ENCODE peak calls at places on chromosomes 6 and 20, in eight cellular contexts. One of them, this sample, is unnamed.

GRCh38 chr20:17709361-17710293 is 9.9 kb downstream of the BANF2 start:
- DNase-seq in esophagus squamous epithelium: no peak
- DNase-seq in choroid plexus epithelial cell: no peak
- DNase-seq in AG04449: no peak
- DNase-seq in lung: no peak
- DNase-seq in PC-3: no peak
- DNase-seq in mesothelial cell of epicardium: no peak
- DNase-seq in PC-9: no peak
- DNase-seq in this sample: no peak

GRCh38 chr6:71082033-71082620 is 125.3 kb upstream of the B3GAT2 start:
- DNase-seq in mesothelial cell of epicardium: no peak
- DNase-seq in choroid plexus epithelial cell: peak
- DNase-seq in esophagus squamous epithelium: no peak
- DNase-seq in PC-3: no peak
- DNase-seq in lung: no peak
- DNase-seq in PC-9: no peak
- DNase-seq in AG04449: no peak
- DNase-seq in this sample: peak

GRCh38 chr6:142613981-142614380 is 312.2 kb downstream of the ADGRG6 start:
- DNase-seq in mesothelial cell of epicardium: no peak
- DNase-seq in PC-9: no peak
- DNase-seq in esophagus squamous epithelium: no peak
- DNase-seq in lung: no peak
- DNase-seq in AG04449: no peak
- DNase-seq in choroid plexus epithelial cell: no peak
- DNase-seq in PC-3: peak
- DNase-seq in this sample: no peak

GRCh38 chr6:111972714-111973678 is 80.9 kb upstream of the CCN6 start:
- DNase-seq in AG04449: peak
- DNase-seq in lung: peak
- DNase-seq in choroid plexus epithelial cell: peak
- DNase-seq in esophagus squamous epithelium: no peak
- DNase-seq in PC-3: peak
- DNase-seq in PC-9: peak
- DNase-seq in mesothelial cell of epicardium: no peak
- DNase-seq in this sample: peak

GRCh38 chr20:38420232-38421085 is 14.7 kb downstream of the SNHG17 start:
- DNase-seq in lung: no peak
- DNase-seq in AG04449: no peak
- DNase-seq in PC-3: no peak
- DNase-seq in esophagus squamous epithelium: no peak
- DNase-seq in mesothelial cell of epicardium: no peak
- DNase-seq in PC-9: no peak
- DNase-seq in choroid plexus epithelial cell: no peak
- DNase-seq in this sample: no peak

GRCh38 chr6:113632220-113632864 is 224.8 kb upstream of the MARCKS start:
- DNase-seq in PC-9: peak
- DNase-seq in lung: peak
- DNase-seq in PC-3: peak
- DNase-seq in AG04449: peak
- DNase-seq in esophagus squamous epithelium: no peak
- DNase-seq in mesothelial cell of epicardium: no peak
- DNase-seq in choroid plexus epithelial cell: peak
- DNase-seq in this sample: peak

GRCh38 chr6:15629487-15629886 is 33.3 kb downstream of the DTNBP1 start:
- DNase-seq in PC-9: no peak
- DNase-seq in choroid plexus epithelial cell: no peak
- DNase-seq in AG04449: no peak
- DNase-seq in lung: no peak
- DNase-seq in esophagus squamous epithelium: no peak
- DNase-seq in mesothelial cell of epicardium: no peak
- DNase-seq in PC-3: no peak
- DNase-seq in this sample: no peak

GRCh38 chr20:6184086-6184485 is 61.3 kb upstream of the FERMT1 start:
- DNase-seq in choroid plexus epithelial cell: no peak
- DNase-seq in PC-9: no peak
- DNase-seq in AG04449: no peak
- DNase-seq in PC-3: peak
- DNase-seq in mesothelial cell of epicardium: no peak
- DNase-seq in esophagus squamous epithelium: no peak
- DNase-seq in lung: no peak
- DNase-seq in this sample: no peak

GRCh38 chr6:105359419-105360366 is 43.2 kb downstream of the PREP start:
- DNase-seq in AG04449: peak
- DNase-seq in choroid plexus epithelial cell: peak
- DNase-seq in PC-3: peak
- DNase-seq in esophagus squamous epithelium: no peak
- DNase-seq in lung: no peak
- DNase-seq in PC-9: peak
- DNase-seq in mesothelial cell of epicardium: no peak
- DNase-seq in this sample: peak

GRCh38 chr6:47092249-47092648 is 50.1 kb upstream of the ADGRF1 start:
- DNase-seq in PC-9: no peak
- DNase-seq in lung: no peak
- DNase-seq in PC-3: no peak
- DNase-seq in choroid plexus epithelial cell: no peak
- DNase-seq in mesothelial cell of epicardium: no peak
- DNase-seq in esophagus squamous epithelium: no peak
- DNase-seq in AG04449: no peak
- DNase-seq in this sample: no peak

GRCh38 chr6:13575377-13575775 is 975 bp downstream of the SIRT5 start:
- DNase-seq in choroid plexus epithelial cell: no peak
- DNase-seq in mesothelial cell of epicardium: no peak
- DNase-seq in PC-3: no peak
- DNase-seq in PC-9: no peak
- DNase-seq in esophagus squamous epithelium: no peak
- DNase-seq in lung: no peak
- DNase-seq in AG04449: no peak
- DNase-seq in this sample: no peak
- TF ChIP-seq CTCF in choroid plexus epithelial cell: peak
- TF ChIP-seq CTCF in mesothelial cell of epicardium: peak
- TF ChIP-seq CTCF in PC-3: peak
- TF ChIP-seq CTCF in PC-9: peak
- TF ChIP-seq CTCF in esophagus squamous epithelium: peak
- TF ChIP-seq CTCF in lung: no peak
- TF ChIP-seq CTCF in AG04449: peak
- TF ChIP-seq CTCF in this sample: peak

GRCh38 chr6:1477432-1478090 is 88.2 kb downstream of the FOXF2 start:
- DNase-seq in lung: no peak
- DNase-seq in PC-9: peak
- DNase-seq in PC-3: peak
- DNase-seq in choroid plexus epithelial cell: peak
- DNase-seq in esophagus squamous epithelium: no peak
- DNase-seq in mesothelial cell of epicardium: no peak
- DNase-seq in AG04449: no peak
- DNase-seq in this sample: peak
- TF ChIP-seq CTCF in lung: no peak
- TF ChIP-seq CTCF in PC-9: no peak
- TF ChIP-seq CTCF in PC-3: peak
- TF ChIP-seq CTCF in choroid plexus epithelial cell: peak
- TF ChIP-seq CTCF in esophagus squamous epithelium: no peak
- TF ChIP-seq CTCF in mesothelial cell of epicardium: no peak
- TF ChIP-seq CTCF in AG04449: no peak
- TF ChIP-seq CTCF in this sample: peak

DNA sequence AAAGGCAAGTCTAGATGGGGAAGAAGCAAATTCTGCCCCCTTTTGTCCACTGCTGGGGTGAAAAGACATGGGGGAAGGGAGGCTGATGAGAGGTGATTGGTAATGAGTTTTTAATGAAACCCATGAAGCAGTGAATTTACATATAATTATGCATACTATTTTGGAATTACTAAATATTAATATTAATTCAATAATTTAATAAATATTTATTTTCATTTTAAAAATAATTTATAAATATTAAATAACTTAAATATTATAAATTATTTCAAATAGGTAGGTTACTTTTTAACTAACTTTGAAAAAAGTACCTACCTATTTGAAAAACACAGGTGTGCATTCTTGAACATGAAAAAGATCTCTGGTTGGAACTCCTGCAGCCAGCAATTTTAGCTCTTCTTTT is 138.1 kb upstream of the GPR6 start:
- DNase-seq in PC-3: no peak
- DNase-seq in mesothelial cell of epicardium: no peak
- DNase-seq in lung: no peak
- DNase-seq in AG04449: no peak
- DNase-seq in esophagus squamous epithelium: no peak
- DNase-seq in PC-9: no peak
- DNase-seq in choroid plexus epithelial cell: no peak
- DNase-seq in this sample: no peak
- TF ChIP-seq CTCF in PC-3: no peak
- TF ChIP-seq CTCF in mesothelial cell of epicardium: no peak
- TF ChIP-seq CTCF in lung: no peak
- TF ChIP-seq CTCF in AG04449: no peak
- TF ChIP-seq CTCF in esophagus squamous epithelium: no peak
- TF ChIP-seq CTCF in PC-9: no peak
- TF ChIP-seq CTCF in choroid plexus epithelial cell: no peak
- TF ChIP-seq CTCF in this sample: no peak

DNA sequence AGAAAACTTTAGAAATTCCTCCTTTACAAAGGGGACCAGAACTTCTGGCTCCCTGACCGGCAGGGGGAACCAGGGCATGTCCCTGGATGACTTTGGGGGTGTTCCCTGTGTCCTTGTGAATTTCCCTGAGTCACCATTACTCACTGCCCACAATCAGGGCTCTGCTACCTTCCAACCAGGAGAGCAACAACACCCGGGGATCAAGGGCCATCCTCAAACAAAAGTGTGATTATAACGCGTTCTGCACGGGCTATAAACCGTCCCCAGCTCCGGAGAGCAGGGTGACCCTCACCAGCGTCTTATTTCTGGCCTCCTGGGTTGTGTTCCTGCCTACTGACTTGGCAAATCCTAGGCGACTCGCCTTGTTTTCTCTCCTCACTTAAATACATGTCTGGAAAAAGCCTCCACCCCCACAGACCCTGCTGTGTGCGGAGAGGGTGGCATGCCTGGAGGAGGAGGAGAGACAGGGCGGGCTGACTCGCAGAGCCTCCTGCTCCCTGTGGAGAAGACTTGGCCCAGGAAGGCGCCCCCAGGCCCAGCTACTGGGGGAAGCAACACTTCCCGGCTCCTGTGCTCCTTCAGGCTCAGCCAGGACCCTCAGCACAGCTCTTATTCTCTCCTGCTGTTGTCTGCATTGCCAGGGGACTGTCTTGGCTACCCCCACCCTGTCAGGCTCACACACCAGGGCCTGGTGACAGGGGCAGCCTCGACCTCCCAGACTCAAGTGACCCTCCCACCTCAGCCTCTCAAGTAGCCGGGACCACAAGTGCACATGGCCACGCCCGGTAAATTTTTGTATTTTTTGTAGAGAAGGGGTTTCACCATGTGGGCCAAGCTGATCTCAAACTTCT is 54.1 kb downstream of the FGD2 start:
- DNase-seq in mesothelial cell of epicardium: no peak
- DNase-seq in lung: peak
- DNase-seq in PC-9: peak
- DNase-seq in PC-3: peak
- DNase-seq in AG04449: peak
- DNase-seq in esophagus squamous epithelium: no peak
- DNase-seq in choroid plexus epithelial cell: peak
- DNase-seq in this sample: peak
- TF ChIP-seq CTCF in mesothelial cell of epicardium: no peak
- TF ChIP-seq CTCF in lung: no peak
- TF ChIP-seq CTCF in PC-9: peak
- TF ChIP-seq CTCF in PC-3: peak
- TF ChIP-seq CTCF in AG04449: peak
- TF ChIP-seq CTCF in esophagus squamous epithelium: peak
- TF ChIP-seq CTCF in choroid plexus epithelial cell: peak
- TF ChIP-seq CTCF in this sample: peak

GRCh38 chr6:136964368-136964767 is 42.3 kb downstream of the SLC35D3 start:
- DNase-seq in PC-9: no peak
- DNase-seq in choroid plexus epithelial cell: no peak
- DNase-seq in mesothelial cell of epicardium: no peak
- DNase-seq in esophagus squamous epithelium: no peak
- DNase-seq in PC-3: no peak
- DNase-seq in AG04449: no peak
- DNase-seq in lung: no peak
- DNase-seq in this sample: no peak

GRCh38 chr6:136962661-136963060 is 40.6 kb downstream of the SLC35D3 start:
- DNase-seq in choroid plexus epithelial cell: no peak
- DNase-seq in lung: no peak
- DNase-seq in esophagus squamous epithelium: no peak
- DNase-seq in PC-3: no peak
- DNase-seq in PC-9: peak
- DNase-seq in AG04449: no peak
- DNase-seq in mesothelial cell of epicardium: no peak
- DNase-seq in this sample: no peak

GRCh38 chr6:136963259-136963658 is 41.2 kb downstream of the SLC35D3 start:
- DNase-seq in mesothelial cell of epicardium: no peak
- DNase-seq in esophagus squamous epithelium: no peak
- DNase-seq in PC-3: no peak
- DNase-seq in choroid plexus epithelial cell: no peak
- DNase-seq in PC-9: no peak
- DNase-seq in AG04449: no peak
- DNase-seq in lung: no peak
- DNase-seq in this sample: no peak

GRCh38 chr6:136959471-136959891 is 37.4 kb downstream of the SLC35D3 start:
- DNase-seq in esophagus squamous epithelium: no peak
- DNase-seq in PC-3: no peak
- DNase-seq in lung: no peak
- DNase-seq in choroid plexus epithelial cell: no peak
- DNase-seq in PC-9: no peak
- DNase-seq in mesothelial cell of epicardium: no peak
- DNase-seq in AG04449: no peak
- DNase-seq in this sample: no peak

DNA sequence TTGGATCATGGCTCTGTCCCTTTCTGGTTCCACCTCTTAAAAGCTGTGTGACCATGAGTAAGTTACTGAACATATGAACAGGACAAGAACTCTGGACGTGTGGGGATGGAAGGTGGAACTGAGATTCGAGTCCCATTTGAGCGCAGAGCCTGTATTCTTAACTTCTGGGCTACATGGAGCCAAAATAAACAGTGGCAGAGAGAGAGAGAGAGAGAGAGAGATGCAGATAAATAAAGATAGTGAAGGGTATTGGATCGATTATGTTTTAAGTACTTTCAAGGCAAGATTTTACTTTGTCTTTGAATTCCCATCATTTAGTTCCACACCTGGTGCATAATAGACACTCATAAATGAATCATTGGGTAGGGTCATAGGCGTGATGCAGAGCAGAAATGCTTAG is 39.7 kb downstream of the SLC35D3 start:
- DNase-seq in esophagus squamous epithelium: no peak
- DNase-seq in choroid plexus epithelial cell: no peak
- DNase-seq in mesothelial cell of epicardium: no peak
- DNase-seq in PC-3: no peak
- DNase-seq in AG04449: no peak
- DNase-seq in lung: no peak
- DNase-seq in PC-9: no peak
- DNase-seq in this sample: no peak
- TF ChIP-seq CTCF in esophagus squamous epithelium: no peak
- TF ChIP-seq CTCF in choroid plexus epithelial cell: no peak
- TF ChIP-seq CTCF in mesothelial cell of epicardium: no peak
- TF ChIP-seq CTCF in PC-3: no peak
- TF ChIP-seq CTCF in AG04449: no peak
- TF ChIP-seq CTCF in lung: no peak
- TF ChIP-seq CTCF in PC-9: no peak
- TF ChIP-seq CTCF in this sample: no peak

GRCh38 chr20:48749437-48749836 is 78.4 kb downstream of the PREX1 start:
- DNase-seq in esophagus squamous epithelium: no peak
- DNase-seq in mesothelial cell of epicardium: no peak
- DNase-seq in choroid plexus epithelial cell: no peak
- DNase-seq in PC-3: no peak
- DNase-seq in AG04449: no peak
- DNase-seq in PC-9: no peak
- DNase-seq in lung: no peak
- DNase-seq in this sample: no peak
- TF ChIP-seq CTCF in esophagus squamous epithelium: no peak
- TF ChIP-seq CTCF in mesothelial cell of epicardium: no peak
- TF ChIP-seq CTCF in choroid plexus epithelial cell: no peak
- TF ChIP-seq CTCF in PC-3: no peak
- TF ChIP-seq CTCF in AG04449: no peak
- TF ChIP-seq CTCF in PC-9: no peak
- TF ChIP-seq CTCF in lung: no peak
- TF ChIP-seq CTCF in this sample: no peak